ENCODE peak calls at places on chromosomes 13 and 19, in six cellular contexts. Z is DND-41, V is fibroblast of lung, C is thoracic aorta, H is pancreas, W is mammary epithelial cell. M is an unnamed sample. For H3K36me3, the result is how much of the 10 kb centered on the place peaks cover.

GRCh38 chr13:105787518-105788085 is 747.9 kb downstream of the EFNB2 start:
- DNase-seq in Z (no peak), V (no peak), C (no peak), H (no peak), W (no peak), M (no peak)

GRCh38 chr19:6811906-6812305 is 39.4 kb downstream of the VAV1 start:
- DNase-seq in Z (peak), V (peak), C (no peak), H (no peak), W (peak), M (peak)

GRCh38 chr13:49998714-49999624 is 2.1 kb downstream of the TRIM13 start:
- DNase-seq in Z (no peak), V (no peak), C (no peak), H (no peak), W (no peak), M (no peak)

GRCh38 chr13:61136101-61136500 is 279.5 kb downstream of the PCDH20 start:
- DNase-seq in Z (no peak), V (no peak), C (no peak), H (no peak), W (no peak), M (no peak)

GRCh38 chr13:107644136-107644535 is 571.2 kb downstream of the LIG4 start:
- DNase-seq in Z (no peak), V (no peak), C (no peak), H (no peak), W (no peak), M (no peak)

GRCh38 chr19:48656840-48657474 is 11.0 kb upstream of the CA11 start:
- DNase-seq in Z (no peak), V (peak), C (no peak), H (no peak), W (peak), M (no peak)

GRCh38 chr13:83286737-83287136 is 595.5 kb downstream of the SLITRK1 start:
- DNase-seq in Z (no peak), V (no peak), C (no peak), H (no peak), W (peak), M (no peak)

GRCh38 chr13:36154567-36155231 is 23.5 kb upstream of the DCLK1 start:
- DNase-seq in Z (no peak), V (peak), C (no peak), H (no peak), W (no peak), M (no peak)

GRCh38 chr19:51359294-51359693 is 6.9 kb downstream of the ETFB start:
- DNase-seq in Z (no peak), V (peak), C (no peak), H (no peak), W (peak), M (no peak)

GRCh38 chr13:80666782-80667537 is 326.0 kb upstream of the SPRY2 start:
- DNase-seq in Z (no peak), V (no peak), C (no peak), H (no peak), W (no peak), M (no peak)

GRCh38 chr13:67440240-67440639 is 210.1 kb upstream of the PCDH9 start:
- DNase-seq in Z (no peak), V (no peak), C (no peak), H (no peak), W (no peak), M (no peak)

GRCh38 chr19:42846597-42846996 is 32.9 kb downstream of the PSG1 start:
- DNase-seq in Z (no peak), V (peak), C (no peak), H (no peak), W (no peak), M (no peak)

GRCh38 chr13:94552095-94552494 is 43.9 kb downstream of the TGDS start:
- DNase-seq in Z (no peak), V (no peak), C (no peak), H (no peak), W (no peak), M (no peak)

GRCh38 chr19:29524912-29525870 is 603 bp upstream of the VSTM2B start:
- DNase-seq in Z (no peak), V (no peak), C (no peak), H (no peak), W (peak), M (no peak)

GRCh38 chr13:100363351-100363750 is 225.2 kb downstream of the GGACT start:
- DNase-seq in Z (no peak), V (peak), C (no peak), H (no peak), W (no peak), M (no peak)

GRCh38 chr13:76723551-76724232 is 162.5 kb downstream of the KCTD12 start:
- DNase-seq in Z (peak), V (peak), C (no peak), H (no peak), W (peak), M (no peak)

GRCh38 chr13:34002141-34002540 is 184.2 kb downstream of the RFC3 start:
- DNase-seq in Z (no peak), V (no peak), C (no peak), H (no peak), W (peak), M (no peak)

GRCh38 chr19:52991484-52991883 is 22.2 kb upstream of the ERVV-1 start:
- DNase-seq in Z (no peak), V (peak), C (no peak), H (no peak), W (peak), M (no peak)

GRCh38 chr13:109371066-109371465 is 415.3 kb downstream of the IRS2 start:
- DNase-seq in Z (no peak), V (no peak), C (no peak), H (no peak), W (no peak), M (no peak)

GRCh38 chr19:32580353-32580900 is 563 bp upstream of the PDCD5 start:
- DNase-seq in Z (no peak), V (no peak), C (no peak), H (peak), W (no peak), M (no peak)

GRCh38 chr19:17755977-17756670 is 4.8 kb downstream of the FCHO1 start:
- DNase-seq in Z (peak), V (peak), C (no peak), H (peak), W (no peak), M (peak)

GRCh38 chr13:72384186-72384823 is 343.1 kb downstream of the MZT1 start:
- DNase-seq in Z (no peak), V (no peak), C (no peak), H (no peak), W (no peak), M (no peak)

GRCh38 chr13:74866151-74866550 is 615.8 kb downstream of the TBC1D4 start:
- DNase-seq in Z (no peak), V (no peak), C (no peak), H (no peak), W (no peak), M (no peak)

GRCh38 chr13:20519887-20520286 is 5.8 kb downstream of the CRYL1 start:
- DNase-seq in Z (no peak), V (no peak), C (no peak), H (no peak), W (no peak), M (no peak)

GRCh38 chr19:44671400-44671799 is at the start of gene CEACAM19:
- DNase-seq in Z (no peak), V (no peak), C (no peak), H (no peak), W (peak), M (no peak)

GRCh38 chr13:107208889-107209288 is 641.0 kb upstream of the ARGLU1 start:
- DNase-seq in Z (no peak), V (no peak), C (no peak), H (no peak), W (no peak), M (no peak)

GRCh38 chr19:30123109-30123508 is 181.1 kb downstream of the URI1 start:
- DNase-seq in Z (no peak), V (no peak), C (no peak), H (no peak), W (no peak), M (no peak)

GRCh38 chr19:46716013-46716671 is 772 bp downstream of the PRKD2 start:
- DNase-seq in Z (peak), V (no peak), C (no peak), H (no peak), W (no peak), M (no peak)

GRCh38 chr19:47447470-47448359 is 24.0 kb downstream of the SLC8A2 start:
- DNase-seq in Z (peak), V (peak), C (no peak), H (no peak), W (peak), M (peak)

GRCh38 chr13:27079421-27079958 is 92.1 kb downstream of the USP12 start:
- DNase-seq in Z (no peak), V (peak), C (no peak), H (no peak), W (peak), M (no peak)

GRCh38 chr19:29685326-29685725 is 20.1 kb downstream of the PLEKHF1 start:
- DNase-seq in Z (no peak), V (peak), C (no peak), H (no peak), W (peak), M (no peak)

GRCh38 chr13:75079226-75079625 is 402.7 kb downstream of the TBC1D4 start:
- DNase-seq in Z (no peak), V (peak), C (no peak), H (no peak), W (peak), M (no peak)

GRCh38 chr13:27120811-27121210 is 50.8 kb downstream of the USP12 start:
- DNase-seq in Z (no peak), V (peak), C (no peak), H (no peak), W (no peak), M (no peak)

GRCh38 chr19:45667620-45668341 is at the start of gene GIPR:
- DNase-seq in Z (peak), V (peak), C (no peak), H (peak), W (peak), M (peak)

GRCh38 chr19:47324502-47324901 is 7.5 kb upstream of the C5AR2 start:
- DNase-seq in Z (no peak), V (no peak), C (no peak), H (no peak), W (no peak), M (no peak)

GRCh38 chr19:16621165-16621800 is 6.7 kb downstream of the MED26 start:
- DNase-seq in Z (no peak), V (no peak), C (no peak), H (no peak), W (no peak), M (no peak)

GRCh38 chr19:41219924-41220567 is 1.0 kb downstream of the AXL start:
- DNase-seq in Z (no peak), V (peak), C (peak), H (no peak), W (peak), M (no peak)
- H3K36me3 ChIP-seq in Z (under half), V (under half), C (under half), H (under half), W (under half), M (under half)

GRCh38 chr19:35125746-35126623 is 8.9 kb downstream of the LGI4 start:
- DNase-seq in Z (no peak), V (no peak), C (no peak), H (no peak), W (peak), M (no peak)
- H3K4me3 ChIP-seq in Z (no peak), V (no peak), C (no peak), H (no peak), W (no peak), M (no peak)

DNA sequence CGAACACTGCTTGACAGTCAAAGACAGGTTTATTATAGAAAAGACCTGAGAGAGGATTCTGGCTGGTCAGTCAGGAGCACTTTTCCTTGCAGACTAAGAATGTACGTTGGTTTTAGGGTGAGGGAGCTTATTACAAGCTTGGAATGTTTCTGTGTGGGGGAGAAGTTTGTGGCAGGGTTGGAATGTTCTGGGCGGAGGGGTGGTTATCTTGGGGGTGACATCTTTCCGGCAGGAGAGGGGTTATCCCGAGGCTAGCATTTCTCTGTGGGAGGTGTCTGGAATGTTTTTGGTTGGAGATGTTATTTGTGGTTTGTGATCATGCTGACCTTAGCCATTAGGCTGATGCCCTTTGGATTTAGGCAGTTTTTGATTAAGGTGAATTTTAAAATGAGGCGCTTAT is 61.8 kb downstream of the ZNF136 start:
- DNase-seq in Z (no peak), V (peak), C (no peak), H (no peak), W (no peak), M (no peak)
- H3K36me3 ChIP-seq in Z (under half), V (under half), C (under half), H (under half), W (under half), M (under half)

GRCh38 chr19:12187625-12188024 is 24.7 kb downstream of the ZNF136 start:
- DNase-seq in Z (no peak), V (no peak), C (no peak), H (no peak), W (no peak), M (no peak)
- H3K4me3 ChIP-seq in Z (no peak), V (no peak), C (peak), H (no peak), W (no peak), M (peak)

GRCh38 chr13:112835796-112836195 is 133.2 kb upstream of the MCF2L start:
- DNase-seq in Z (no peak), V (no peak), C (no peak), H (no peak), W (no peak), M (no peak)

GRCh38 chr13:112835344-112835743 is 133.7 kb upstream of the MCF2L start:
- DNase-seq in Z (no peak), V (no peak), C (no peak), H (no peak), W (no peak), M (no peak)

GRCh38 chr13:112831801-112832200 is 137.2 kb upstream of the MCF2L start:
- DNase-seq in Z (no peak), V (no peak), C (no peak), H (no peak), W (no peak), M (no peak)

GRCh38 chr13:112832811-112833210 is 136.2 kb upstream of the MCF2L start:
- DNase-seq in Z (no peak), V (no peak), C (no peak), H (no peak), W (no peak), M (no peak)

GRCh38 chr13:112833551-112834257 is 135.3 kb upstream of the MCF2L start:
- DNase-seq in Z (no peak), V (no peak), C (no peak), H (no peak), W (no peak), M (no peak)
- H3K36me3 ChIP-seq in Z (half or more), V (under half), C (under half), H (under half), W (under half), M (half or more)

M was measured in CD4-positive, CD25-positive, alpha-beta regulatory T cell.